ENCODE peak calls at places on chromosomes 1 and 21, in nine cellular contexts. One of them, this sample, is unnamed.

GRCh38 chr1:30966690-30967369 is 58.3 kb upstream of the SDC3 start:
- DNase-seq in fibroblast of lung: peak
- DNase-seq in progenitor cell of endocrine pancreas: no peak
- DNase-seq in H9: no peak
- DNase-seq in PC-3: peak
- DNase-seq in OCI-LY7: no peak
- DNase-seq in endothelial cell: no peak
- DNase-seq in esophagus squamous epithelium: no peak
- DNase-seq in left lung: no peak
- DNase-seq in this sample: peak

GRCh38 chr1:206035027-206035426 is 11.3 kb upstream of the CTSE start:
- DNase-seq in fibroblast of lung: no peak
- DNase-seq in progenitor cell of endocrine pancreas: no peak
- DNase-seq in H9: no peak
- DNase-seq in PC-3: no peak
- DNase-seq in OCI-LY7: peak
- DNase-seq in endothelial cell: no peak
- DNase-seq in esophagus squamous epithelium: no peak
- DNase-seq in left lung: peak
- DNase-seq in this sample: no peak

GRCh38 chr1:9311029-9311428 is 18.3 kb downstream of the SPSB1 start:
- DNase-seq in fibroblast of lung: no peak
- DNase-seq in progenitor cell of endocrine pancreas: no peak
- DNase-seq in H9: no peak
- DNase-seq in PC-3: no peak
- DNase-seq in OCI-LY7: no peak
- DNase-seq in endothelial cell: no peak
- DNase-seq in esophagus squamous epithelium: no peak
- DNase-seq in left lung: no peak
- DNase-seq in this sample: no peak

GRCh38 chr1:77605246-77606026 is 77.0 kb downstream of the ZZZ3 start:
- DNase-seq in fibroblast of lung: peak
- DNase-seq in progenitor cell of endocrine pancreas: no peak
- DNase-seq in H9: no peak
- DNase-seq in PC-3: no peak
- DNase-seq in OCI-LY7: no peak
- DNase-seq in endothelial cell: no peak
- DNase-seq in esophagus squamous epithelium: no peak
- DNase-seq in left lung: peak
- DNase-seq in this sample: peak

GRCh38 chr1:2230781-2231666 is 2.9 kb downstream of the SKI start:
- DNase-seq in fibroblast of lung: no peak
- DNase-seq in progenitor cell of endocrine pancreas: no peak
- DNase-seq in H9: no peak
- DNase-seq in PC-3: peak
- DNase-seq in OCI-LY7: no peak
- DNase-seq in endothelial cell: no peak
- DNase-seq in esophagus squamous epithelium: no peak
- DNase-seq in left lung: no peak
- DNase-seq in this sample: peak

GRCh38 chr1:241323510-241323909 is 33.5 kb downstream of the RGS7 start:
- DNase-seq in fibroblast of lung: peak
- DNase-seq in progenitor cell of endocrine pancreas: peak
- DNase-seq in H9: peak
- DNase-seq in PC-3: peak
- DNase-seq in OCI-LY7: peak
- DNase-seq in endothelial cell: peak
- DNase-seq in esophagus squamous epithelium: no peak
- DNase-seq in left lung: no peak
- DNase-seq in this sample: peak

GRCh38 chr1:81702903-81703302 is 97.8 kb upstream of the ADGRL2 start:
- DNase-seq in fibroblast of lung: peak
- DNase-seq in progenitor cell of endocrine pancreas: no peak
- DNase-seq in H9: no peak
- DNase-seq in PC-3: peak
- DNase-seq in OCI-LY7: no peak
- DNase-seq in endothelial cell: no peak
- DNase-seq in esophagus squamous epithelium: no peak
- DNase-seq in left lung: no peak
- DNase-seq in this sample: peak

GRCh38 chr1:150268706-150269403 is at the start of gene APH1A:
- DNase-seq in fibroblast of lung: peak
- DNase-seq in progenitor cell of endocrine pancreas: peak
- DNase-seq in H9: peak
- DNase-seq in PC-3: peak
- DNase-seq in OCI-LY7: peak
- DNase-seq in endothelial cell: peak
- DNase-seq in esophagus squamous epithelium: peak
- DNase-seq in left lung: peak
- DNase-seq in this sample: peak

GRCh38 chr1:40014812-40015594 is 25.5 kb upstream of the CAP1 start:
- DNase-seq in fibroblast of lung: peak
- DNase-seq in progenitor cell of endocrine pancreas: no peak
- DNase-seq in H9: no peak
- DNase-seq in PC-3: peak
- DNase-seq in OCI-LY7: no peak
- DNase-seq in endothelial cell: no peak
- DNase-seq in esophagus squamous epithelium: no peak
- DNase-seq in left lung: no peak
- DNase-seq in this sample: peak

GRCh38 chr1:12715896-12716437 is at the start of gene AADACL3:
- DNase-seq in fibroblast of lung: no peak
- DNase-seq in progenitor cell of endocrine pancreas: no peak
- DNase-seq in H9: peak
- DNase-seq in PC-3: no peak
- DNase-seq in OCI-LY7: no peak
- DNase-seq in endothelial cell: no peak
- DNase-seq in esophagus squamous epithelium: no peak
- DNase-seq in left lung: no peak
- DNase-seq in this sample: no peak

GRCh38 chr1:28190337-28190979 is 14.0 kb upstream of the PTAFR start:
- DNase-seq in fibroblast of lung: no peak
- DNase-seq in progenitor cell of endocrine pancreas: no peak
- DNase-seq in H9: no peak
- DNase-seq in PC-3: peak
- DNase-seq in OCI-LY7: no peak
- DNase-seq in endothelial cell: no peak
- DNase-seq in esophagus squamous epithelium: no peak
- DNase-seq in left lung: no peak
- DNase-seq in this sample: no peak

GRCh38 chr1:151165738-151166505 is at the start of the genes LYSMD1 and SCNM1:
- DNase-seq in fibroblast of lung: peak
- DNase-seq in progenitor cell of endocrine pancreas: peak
- DNase-seq in H9: peak
- DNase-seq in PC-3: peak
- DNase-seq in OCI-LY7: peak
- DNase-seq in endothelial cell: peak
- DNase-seq in esophagus squamous epithelium: peak
- DNase-seq in left lung: peak
- DNase-seq in this sample: peak

GRCh38 chr1:901108-901859 is 22.4 kb upstream of the SAMD11 start:
- DNase-seq in fibroblast of lung: no peak
- DNase-seq in progenitor cell of endocrine pancreas: no peak
- DNase-seq in H9: no peak
- DNase-seq in PC-3: no peak
- DNase-seq in OCI-LY7: no peak
- DNase-seq in endothelial cell: no peak
- DNase-seq in esophagus squamous epithelium: no peak
- DNase-seq in left lung: no peak
- DNase-seq in this sample: no peak

DNA sequence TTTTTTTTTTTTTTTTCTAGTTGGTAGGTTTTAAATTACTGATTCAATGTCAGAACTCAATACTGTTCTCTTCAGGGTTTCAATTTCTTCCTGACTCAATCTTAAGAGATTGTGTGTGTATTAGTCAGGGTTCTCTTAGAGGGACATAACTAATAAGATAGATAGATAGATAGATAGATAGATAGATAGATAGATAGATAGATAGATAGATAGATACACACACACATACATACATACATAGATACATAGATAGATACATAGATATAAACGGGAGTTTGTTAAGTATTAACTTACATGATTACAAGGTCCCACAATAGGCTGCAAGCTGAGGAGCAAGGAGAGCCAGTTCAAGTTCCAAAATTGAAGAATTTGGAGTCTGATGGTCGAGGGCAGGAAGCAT is 251.3 kb downstream of the SMYD3 start:
- DNase-seq in fibroblast of lung: no peak
- DNase-seq in progenitor cell of endocrine pancreas: no peak
- DNase-seq in H9: no peak
- DNase-seq in PC-3: no peak
- DNase-seq in OCI-LY7: no peak
- DNase-seq in endothelial cell: no peak
- DNase-seq in esophagus squamous epithelium: no peak
- DNase-seq in left lung: no peak
- DNase-seq in this sample: no peak
- TF ChIP-seq CTCF in fibroblast of lung: no peak
- TF ChIP-seq CTCF in progenitor cell of endocrine pancreas: no peak
- TF ChIP-seq CTCF in H9: no peak
- TF ChIP-seq CTCF in PC-3: no peak
- TF ChIP-seq CTCF in OCI-LY7: no peak
- TF ChIP-seq CTCF in endothelial cell: no peak
- TF ChIP-seq CTCF in esophagus squamous epithelium: no peak
- TF ChIP-seq CTCF in left lung: no peak
- TF ChIP-seq CTCF in this sample: no peak

DNA sequence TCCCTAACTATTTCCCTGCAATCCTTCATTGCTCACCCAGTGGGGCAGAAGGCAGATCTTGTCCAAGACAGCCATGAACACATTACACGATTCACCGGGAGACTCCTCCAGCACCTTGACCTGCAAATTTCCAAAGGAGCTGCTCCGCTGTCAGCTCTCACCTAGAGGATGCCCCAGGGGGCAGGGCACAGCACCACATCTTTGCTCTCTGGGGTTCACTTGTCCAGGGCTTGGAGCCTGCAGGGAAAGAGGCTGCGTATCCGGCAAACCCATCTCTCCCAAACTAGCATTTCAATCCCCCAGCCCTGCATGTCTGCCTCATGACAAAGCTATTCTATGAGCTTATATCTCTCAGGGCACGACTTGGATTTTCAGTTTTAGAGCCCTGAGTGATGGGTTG is 35.1 kb upstream of the OLIG2 start:
- DNase-seq in fibroblast of lung: no peak
- DNase-seq in progenitor cell of endocrine pancreas: no peak
- DNase-seq in H9: no peak
- DNase-seq in PC-3: no peak
- DNase-seq in OCI-LY7: no peak
- DNase-seq in endothelial cell: no peak
- DNase-seq in esophagus squamous epithelium: no peak
- DNase-seq in left lung: no peak
- DNase-seq in this sample: no peak
- TF ChIP-seq CTCF in fibroblast of lung: no peak
- TF ChIP-seq CTCF in progenitor cell of endocrine pancreas: no peak
- TF ChIP-seq CTCF in H9: no peak
- TF ChIP-seq CTCF in PC-3: no peak
- TF ChIP-seq CTCF in OCI-LY7: no peak
- TF ChIP-seq CTCF in endothelial cell: no peak
- TF ChIP-seq CTCF in esophagus squamous epithelium: no peak
- TF ChIP-seq CTCF in left lung: no peak
- TF ChIP-seq CTCF in this sample: no peak

GRCh38 chr1:47313915-47314664 is at the start of gene STIL:
- DNase-seq in fibroblast of lung: peak
- DNase-seq in progenitor cell of endocrine pancreas: peak
- DNase-seq in H9: peak
- DNase-seq in PC-3: peak
- DNase-seq in OCI-LY7: peak
- DNase-seq in endothelial cell: peak
- DNase-seq in esophagus squamous epithelium: peak
- DNase-seq in left lung: peak
- DNase-seq in this sample: peak
- TF ChIP-seq CTCF in fibroblast of lung: peak
- TF ChIP-seq CTCF in progenitor cell of endocrine pancreas: no peak
- TF ChIP-seq CTCF in H9: no peak
- TF ChIP-seq CTCF in PC-3: no peak
- TF ChIP-seq CTCF in OCI-LY7: no peak
- TF ChIP-seq CTCF in endothelial cell: no peak
- TF ChIP-seq CTCF in esophagus squamous epithelium: no peak
- TF ChIP-seq CTCF in left lung: no peak
- TF ChIP-seq CTCF in this sample: no peak

GRCh38 chr1:162301696-162302095 is 75.0 kb downstream of the SPATA46 start:
- DNase-seq in fibroblast of lung: no peak
- DNase-seq in progenitor cell of endocrine pancreas: no peak
- DNase-seq in H9: no peak
- DNase-seq in PC-3: no peak
- DNase-seq in OCI-LY7: no peak
- DNase-seq in endothelial cell: no peak
- DNase-seq in esophagus squamous epithelium: no peak
- DNase-seq in left lung: no peak
- DNase-seq in this sample: no peak

GRCh38 chr1:162299018-162299417 is 77.6 kb downstream of the SPATA46 start:
- DNase-seq in fibroblast of lung: no peak
- DNase-seq in progenitor cell of endocrine pancreas: no peak
- DNase-seq in H9: no peak
- DNase-seq in PC-3: no peak
- DNase-seq in OCI-LY7: no peak
- DNase-seq in endothelial cell: no peak
- DNase-seq in esophagus squamous epithelium: no peak
- DNase-seq in left lung: no peak
- DNase-seq in this sample: no peak

GRCh38 chr1:162298266-162298665 is 78.4 kb downstream of the SPATA46 start:
- DNase-seq in fibroblast of lung: no peak
- DNase-seq in progenitor cell of endocrine pancreas: no peak
- DNase-seq in H9: no peak
- DNase-seq in PC-3: no peak
- DNase-seq in OCI-LY7: no peak
- DNase-seq in endothelial cell: no peak
- DNase-seq in esophagus squamous epithelium: no peak
- DNase-seq in left lung: no peak
- DNase-seq in this sample: no peak

GRCh38 chr1:162302246-162302645 is 74.4 kb downstream of the SPATA46 start:
- DNase-seq in fibroblast of lung: peak
- DNase-seq in progenitor cell of endocrine pancreas: no peak
- DNase-seq in H9: no peak
- DNase-seq in PC-3: no peak
- DNase-seq in OCI-LY7: no peak
- DNase-seq in endothelial cell: no peak
- DNase-seq in esophagus squamous epithelium: no peak
- DNase-seq in left lung: no peak
- DNase-seq in this sample: peak

DNA sequence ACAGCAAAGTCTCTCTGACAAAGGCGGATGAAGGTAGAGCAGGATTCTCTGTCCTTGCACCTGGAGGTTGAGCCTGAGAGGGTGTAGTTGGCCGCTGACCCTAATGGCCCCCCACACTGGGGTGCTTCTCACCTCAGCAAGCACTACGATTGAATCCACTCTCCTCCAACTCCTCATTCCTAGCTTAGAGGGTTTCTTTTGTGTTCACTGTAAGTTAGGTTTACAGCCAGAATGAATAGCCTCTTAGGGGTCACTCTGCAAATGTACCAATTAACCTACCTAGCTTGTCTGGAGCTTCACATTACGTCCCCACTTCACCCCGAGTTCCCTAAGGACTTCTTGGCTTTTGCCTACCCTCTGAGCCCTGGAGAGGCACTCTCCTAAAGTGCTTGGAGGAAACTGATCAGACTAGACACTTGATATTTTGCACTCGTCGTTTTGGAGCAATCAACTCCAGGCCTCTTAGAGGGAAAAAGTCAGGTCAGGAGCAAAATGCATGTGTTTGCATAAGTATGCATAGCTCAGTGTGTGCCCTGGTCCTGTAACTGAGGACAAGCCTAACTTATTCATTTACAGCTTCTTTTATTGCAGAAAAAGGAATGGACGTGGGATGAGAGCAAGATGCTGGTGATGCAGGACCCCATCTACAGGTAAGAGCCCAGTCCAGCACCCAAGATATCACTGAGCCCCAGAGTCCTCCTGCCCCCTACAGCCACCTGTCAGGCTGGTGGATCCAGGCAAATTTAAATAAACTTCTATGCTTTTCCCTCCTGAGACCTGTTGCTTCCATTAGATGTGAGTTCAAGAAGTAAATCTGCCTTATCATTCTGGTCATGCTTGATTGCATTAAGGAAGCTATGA is 76.4 kb downstream of the SPATA46 start:
- DNase-seq in fibroblast of lung: no peak
- DNase-seq in progenitor cell of endocrine pancreas: no peak
- DNase-seq in H9: no peak
- DNase-seq in PC-3: no peak
- DNase-seq in OCI-LY7: no peak
- DNase-seq in endothelial cell: no peak
- DNase-seq in esophagus squamous epithelium: no peak
- DNase-seq in left lung: peak
- DNase-seq in this sample: no peak
- TF ChIP-seq CTCF in fibroblast of lung: no peak
- TF ChIP-seq CTCF in progenitor cell of endocrine pancreas: no peak
- TF ChIP-seq CTCF in H9: peak
- TF ChIP-seq CTCF in PC-3: no peak
- TF ChIP-seq CTCF in OCI-LY7: no peak
- TF ChIP-seq CTCF in endothelial cell: no peak
- TF ChIP-seq CTCF in esophagus squamous epithelium: no peak
- TF ChIP-seq CTCF in left lung: no peak
- TF ChIP-seq CTCF in this sample: no peak

This sample was measured in MCF 10A.